ENCODE peak calls at places on chromosome 18, in four cellular contexts. One of them, this sample, is unnamed.

GRCh38 chr18:58900015-58900649 is 35.5 kb downstream of the ZNF532 start:
- DNase-seq in HepG2: no peak
- DNase-seq in A549: no peak
- DNase-seq in K562: no peak
- DNase-seq in this sample: no peak

GRCh38 chr18:76643996-76644395 is 149.0 kb upstream of the ZNF516 start:
- DNase-seq in HepG2: no peak
- DNase-seq in A549: no peak
- DNase-seq in K562: no peak
- DNase-seq in this sample: no peak

GRCh38 chr18:45688834-45689233 is 35.1 kb upstream of the SLC14A1 start:
- DNase-seq in HepG2: no peak
- DNase-seq in A549: no peak
- DNase-seq in K562: no peak
- DNase-seq in this sample: no peak

GRCh38 chr18:74946646-74947045 is 262.3 kb downstream of the PTGR3 start:
- DNase-seq in HepG2: no peak
- DNase-seq in A549: no peak
- DNase-seq in K562: no peak
- DNase-seq in this sample: no peak

GRCh38 chr18:35777042-35777441 is 195.4 kb upstream of the RMP24 start:
- DNase-seq in HepG2: peak
- DNase-seq in A549: peak
- DNase-seq in K562: peak
- DNase-seq in this sample: peak

GRCh38 chr18:67599277-67599676 is 82.8 kb upstream of the DSEL start:
- DNase-seq in HepG2: no peak
- DNase-seq in A549: no peak
- DNase-seq in K562: no peak
- DNase-seq in this sample: no peak

GRCh38 chr18:36067118-36067957 is at the start of gene RPRD1A:
- DNase-seq in HepG2: peak
- DNase-seq in A549: peak
- DNase-seq in K562: peak
- DNase-seq in this sample: peak

GRCh38 chr18:23232331-23232730 is 97.0 kb downstream of the CABLES1 start:
- DNase-seq in HepG2: no peak
- DNase-seq in A549: no peak
- DNase-seq in K562: no peak
- DNase-seq in this sample: no peak

GRCh38 chr18:21599585-21600525 is 649 bp downstream of the ESCO1 start:
- DNase-seq in HepG2: peak
- DNase-seq in A549: peak
- DNase-seq in K562: peak
- DNase-seq in this sample: peak

GRCh38 chr18:54149078-54149697 is 75.3 kb downstream of the MBD2 start:
- DNase-seq in HepG2: peak
- DNase-seq in A549: peak
- DNase-seq in K562: no peak
- DNase-seq in this sample: no peak

GRCh38 chr18:74935411-74935810 is 273.5 kb downstream of the PTGR3 start:
- DNase-seq in HepG2: no peak
- DNase-seq in A549: no peak
- DNase-seq in K562: no peak
- DNase-seq in this sample: no peak

GRCh38 chr18:49022311-49023280 is 71.8 kb upstream of the SMAD7 start:
- DNase-seq in HepG2: no peak
- DNase-seq in A549: no peak
- DNase-seq in K562: no peak
- DNase-seq in this sample: no peak

GRCh38 chr18:68275616-68276015 is 439.3 kb downstream of the TMX3 start:
- DNase-seq in HepG2: no peak
- DNase-seq in A549: no peak
- DNase-seq in K562: no peak
- DNase-seq in this sample: no peak

GRCh38 chr18:67425724-67426123 is 90.8 kb downstream of the DSEL start:
- DNase-seq in HepG2: no peak
- DNase-seq in A549: peak
- DNase-seq in K562: no peak
- DNase-seq in this sample: no peak

GRCh38 chr18:25686960-25687520 is 335.1 kb upstream of the ZNF521 start:
- DNase-seq in HepG2: no peak
- DNase-seq in A549: no peak
- DNase-seq in K562: no peak
- DNase-seq in this sample: no peak

GRCh38 chr18:9135912-9136314 is 668 bp upstream of the ANKRD12 start:
- DNase-seq in HepG2: peak
- DNase-seq in A549: peak
- DNase-seq in K562: peak
- DNase-seq in this sample: peak

GRCh38 chr18:49249523-49249922 is 210.9 kb downstream of the DYM start:
- DNase-seq in HepG2: no peak
- DNase-seq in A549: no peak
- DNase-seq in K562: no peak
- DNase-seq in this sample: no peak

GRCh38 chr18:76405761-76406356 is 89.2 kb downstream of the ZNF516 start:
- DNase-seq in HepG2: peak
- DNase-seq in A549: peak
- DNase-seq in K562: peak
- DNase-seq in this sample: peak

GRCh38 chr18:79634186-79634585 is 45.4 kb upstream of the CTDP1 start:
- DNase-seq in HepG2: no peak
- DNase-seq in A549: no peak
- DNase-seq in K562: no peak
- DNase-seq in this sample: no peak

GRCh38 chr18:79637181-79637920 is 42.3 kb upstream of the CTDP1 start:
- DNase-seq in HepG2: no peak
- DNase-seq in A549: no peak
- DNase-seq in K562: no peak
- DNase-seq in this sample: peak

GRCh38 chr18:79632765-79633164 is 46.8 kb upstream of the CTDP1 start:
- DNase-seq in HepG2: no peak
- DNase-seq in A549: no peak
- DNase-seq in K562: no peak
- DNase-seq in this sample: no peak

GRCh38 chr18:79634593-79634992 is 45.0 kb upstream of the CTDP1 start:
- DNase-seq in HepG2: no peak
- DNase-seq in A549: no peak
- DNase-seq in K562: no peak
- DNase-seq in this sample: no peak

DNA sequence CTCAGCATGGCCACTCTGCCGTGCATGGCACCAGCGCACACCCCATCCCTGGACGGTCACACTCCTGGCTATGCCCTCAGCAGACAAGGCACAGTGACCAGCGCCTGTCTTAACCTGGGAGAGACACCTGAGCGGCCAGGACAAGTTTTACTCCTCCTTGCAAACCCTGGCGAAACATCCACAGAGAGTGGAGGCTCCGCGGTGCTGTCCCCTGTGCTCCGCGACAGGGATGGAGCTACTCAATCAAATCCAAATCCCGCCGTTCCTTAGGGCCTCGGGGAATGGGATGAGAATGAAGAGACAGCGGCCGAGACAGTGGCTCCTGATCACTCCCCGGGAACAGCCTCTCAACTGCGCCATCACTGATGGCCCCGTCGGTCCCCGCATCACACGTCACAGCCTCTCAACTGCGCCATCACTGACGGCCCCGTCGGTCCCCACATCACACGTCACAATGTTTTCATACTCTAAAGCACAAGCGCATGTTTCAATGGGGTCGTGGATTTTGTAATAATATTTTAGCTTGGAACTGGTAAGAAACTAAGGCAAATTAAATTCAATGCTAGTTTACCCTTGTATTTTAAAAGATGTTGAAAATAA is 44.4 kb upstream of the CTDP1 start:
- DNase-seq in HepG2: no peak
- DNase-seq in A549: no peak
- DNase-seq in K562: no peak
- DNase-seq in this sample: no peak
- TF ChIP-seq MAX in HepG2: no peak
- TF ChIP-seq MAX in A549: no peak
- TF ChIP-seq MAX in K562: no peak
- TF ChIP-seq MAX in this sample: no peak

GRCh38 chr18:12278153-12278764 is 24.1 kb downstream of the CIDEA start:
- DNase-seq in HepG2: no peak
- DNase-seq in A549: no peak
- DNase-seq in K562: no peak
- DNase-seq in this sample: peak
- TF ChIP-seq CTCF in HepG2: peak
- TF ChIP-seq CTCF in A549: no peak
- TF ChIP-seq CTCF in K562: no peak
- TF ChIP-seq CTCF in this sample: no peak

GRCh38 chr18:13199169-13199568 is 19.4 kb upstream of the LDLRAD4 start:
- DNase-seq in HepG2: no peak
- DNase-seq in A549: no peak
- DNase-seq in K562: no peak
- DNase-seq in this sample: no peak
- TF ChIP-seq HMGXB4 in HepG2: no peak
- TF ChIP-seq HMGXB4 in A549: no peak
- TF ChIP-seq HMGXB4 in K562: no peak
- TF ChIP-seq HMGXB4 in this sample: no peak

GRCh38 chr18:61833978-61834377 is 58.8 kb downstream of the RNF152 start:
- DNase-seq in HepG2: no peak
- DNase-seq in A549: no peak
- DNase-seq in K562: no peak
- DNase-seq in this sample: no peak

GRCh38 chr18:61831071-61831470 is 61.7 kb downstream of the RNF152 start:
- DNase-seq in HepG2: no peak
- DNase-seq in A549: no peak
- DNase-seq in K562: no peak
- DNase-seq in this sample: no peak

GRCh38 chr18:61829108-61829507 is 63.7 kb downstream of the RNF152 start:
- DNase-seq in HepG2: no peak
- DNase-seq in A549: no peak
- DNase-seq in K562: no peak
- DNase-seq in this sample: no peak

GRCh38 chr18:61832858-61833257 is 59.9 kb downstream of the RNF152 start:
- DNase-seq in HepG2: no peak
- DNase-seq in A549: no peak
- DNase-seq in K562: no peak
- DNase-seq in this sample: no peak

GRCh38 chr18:61833387-61833786 is 59.4 kb downstream of the RNF152 start:
- DNase-seq in HepG2: no peak
- DNase-seq in A549: no peak
- DNase-seq in K562: no peak
- DNase-seq in this sample: no peak
- TF ChIP-seq MAX in HepG2: no peak
- TF ChIP-seq MAX in A549: no peak
- TF ChIP-seq MAX in K562: no peak
- TF ChIP-seq MAX in this sample: no peak

GRCh38 chr18:62324917-62325805 is at the start of gene TNFRSF11A:
- DNase-seq in HepG2: no peak
- DNase-seq in A549: peak
- DNase-seq in K562: peak
- DNase-seq in this sample: peak
- TF ChIP-seq CTCF in HepG2: peak
- TF ChIP-seq CTCF in A549: peak
- TF ChIP-seq CTCF in K562: no peak
- TF ChIP-seq CTCF in this sample: peak

GRCh38 chr18:43134876-43135275 is 19.4 kb upstream of the RIT2 start:
- DNase-seq in HepG2: no peak
- DNase-seq in A549: no peak
- DNase-seq in K562: no peak
- DNase-seq in this sample: no peak

GRCh38 chr18:43125471-43125870 is 10.0 kb upstream of the RIT2 start:
- DNase-seq in HepG2: no peak
- DNase-seq in A549: no peak
- DNase-seq in K562: no peak
- DNase-seq in this sample: no peak

DNA sequence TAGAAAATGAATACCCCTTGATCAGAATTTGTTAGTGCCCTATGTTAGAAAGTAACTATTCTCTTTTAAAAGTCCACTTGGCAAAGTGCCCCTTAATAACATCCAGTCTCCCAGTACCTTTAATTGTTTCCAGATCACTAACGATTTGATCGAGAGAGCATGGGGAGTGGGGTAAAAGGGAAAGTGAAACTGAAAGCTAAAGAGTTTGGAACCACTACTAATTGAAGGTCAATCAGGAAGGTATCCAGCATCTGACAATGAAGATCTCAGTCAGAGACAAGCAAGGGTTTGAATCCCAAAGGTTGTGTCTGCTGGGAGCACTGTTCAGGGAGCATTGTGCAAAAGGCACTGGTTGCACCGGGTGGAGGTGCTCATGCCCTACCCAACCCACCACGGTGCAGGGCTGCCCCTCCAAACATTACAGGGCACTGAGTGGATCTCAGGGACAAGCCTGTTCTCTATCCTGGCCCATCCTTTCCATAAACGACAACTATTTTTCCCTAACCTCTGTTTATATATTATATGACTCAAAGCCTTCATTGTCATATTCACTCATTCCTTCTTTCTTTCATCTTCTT is 14.6 kb upstream of the RIT2 start:
- DNase-seq in HepG2: no peak
- DNase-seq in A549: no peak
- DNase-seq in K562: no peak
- DNase-seq in this sample: no peak
- TF ChIP-seq HMGXB4 in HepG2: no peak
- TF ChIP-seq HMGXB4 in A549: no peak
- TF ChIP-seq HMGXB4 in K562: no peak
- TF ChIP-seq HMGXB4 in this sample: no peak

DNA sequence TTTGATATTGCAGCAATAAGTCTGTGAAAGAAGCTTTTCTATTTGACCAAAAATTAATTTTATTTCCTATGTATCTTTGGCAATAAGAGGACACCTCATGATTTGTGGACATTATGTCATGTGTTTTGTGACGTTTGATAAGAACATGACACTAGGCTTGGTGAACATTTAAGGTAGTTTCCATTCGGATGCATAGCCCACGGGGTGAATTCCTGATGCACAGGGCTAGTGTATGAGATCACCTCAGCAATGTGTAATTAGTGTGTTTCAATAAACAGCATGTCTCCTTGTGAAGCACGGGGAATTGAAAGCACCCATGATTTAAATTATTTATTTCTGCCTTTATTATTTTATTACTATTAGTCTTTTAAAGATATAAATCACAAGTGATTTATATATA is 146.1 kb upstream of the LINC00305 start:
- DNase-seq in HepG2: no peak
- DNase-seq in A549: no peak
- DNase-seq in K562: no peak
- DNase-seq in this sample: no peak
- TF ChIP-seq MAX in HepG2: no peak
- TF ChIP-seq MAX in A549: no peak
- TF ChIP-seq MAX in K562: no peak
- TF ChIP-seq MAX in this sample: no peak